ENCODE peak calls at places on chromosomes 6 and 20, in nine cellular contexts. One of them, this sample, is unnamed.

GRCh38 chr20:63693975-63694595 is 2.4 kb upstream of the TNFRSF6B start:
- DNase-seq in upper lobe of left lung: peak; percentile 63
- DNase-seq in SK-N-SH: peak; percentile 30
- DNase-seq in spleen: peak; percentile 64
- DNase-seq in sigmoid colon: peak; percentile 59
- DNase-seq in HepG2: no peak
- DNase-seq in vagina: no peak
- DNase-seq in stomach: no peak
- DNase-seq in Panc1: no peak
- DNase-seq in this sample: no peak

GRCh38 chr6:12366732-12367131 is 76.6 kb downstream of the EDN1 start:
- DNase-seq in Panc1: no peak
- DNase-seq in spleen: no peak
- DNase-seq in vagina: no peak
- DNase-seq in upper lobe of left lung: no peak
- DNase-seq in HepG2: no peak
- DNase-seq in sigmoid colon: no peak
- DNase-seq in stomach: no peak
- DNase-seq in SK-N-SH: no peak
- DNase-seq in this sample: no peak

GRCh38 chr6:104704191-104704590 is 155.5 kb downstream of the HACE1 start:
- DNase-seq in spleen: no peak
- DNase-seq in vagina: no peak
- DNase-seq in Panc1: no peak
- DNase-seq in upper lobe of left lung: no peak
- DNase-seq in HepG2: no peak
- DNase-seq in sigmoid colon: no peak
- DNase-seq in stomach: no peak
- DNase-seq in SK-N-SH: no peak
- DNase-seq in this sample: no peak

GRCh38 chr6:22590423-22590822 is 21.1 kb downstream of the HDGFL1 start:
- DNase-seq in SK-N-SH: peak; percentile 39
- DNase-seq in vagina: no peak
- DNase-seq in stomach: no peak
- DNase-seq in spleen: no peak
- DNase-seq in HepG2: no peak
- DNase-seq in sigmoid colon: no peak
- DNase-seq in Panc1: no peak
- DNase-seq in upper lobe of left lung: no peak
- DNase-seq in this sample: no peak

GRCh38 chr20:33531047-33531877 is 41.4 kb downstream of the CBFA2T2 start:
- DNase-seq in HepG2: peak; percentile 78
- DNase-seq in sigmoid colon: no peak
- DNase-seq in upper lobe of left lung: no peak
- DNase-seq in stomach: no peak
- DNase-seq in Panc1: no peak
- DNase-seq in spleen: no peak
- DNase-seq in SK-N-SH: peak; percentile 47
- DNase-seq in vagina: no peak
- DNase-seq in this sample: no peak

GRCh38 chr6:52385074-52385473 is 23.1 kb downstream of the PAQR8 start:
- DNase-seq in vagina: no peak
- DNase-seq in Panc1: no peak
- DNase-seq in stomach: no peak
- DNase-seq in sigmoid colon: no peak
- DNase-seq in spleen: no peak
- DNase-seq in SK-N-SH: no peak
- DNase-seq in HepG2: no peak
- DNase-seq in upper lobe of left lung: no peak
- DNase-seq in this sample: no peak

GRCh38 chr6:474454-475185 is 83.1 kb downstream of the IRF4 start:
- DNase-seq in spleen: peak; percentile 94
- DNase-seq in sigmoid colon: no peak
- DNase-seq in stomach: peak; percentile 52
- DNase-seq in SK-N-SH: peak; percentile 44
- DNase-seq in HepG2: no peak
- DNase-seq in vagina: no peak
- DNase-seq in Panc1: no peak
- DNase-seq in upper lobe of left lung: peak; percentile 60
- DNase-seq in this sample: no peak

GRCh38 chr6:38973178-38974057 is 75.2 kb upstream of the GLP1R start:
- DNase-seq in HepG2: peak; percentile 72
- DNase-seq in vagina: no peak
- DNase-seq in spleen: no peak
- DNase-seq in SK-N-SH: peak; percentile 64
- DNase-seq in stomach: no peak
- DNase-seq in Panc1: peak; percentile 52
- DNase-seq in upper lobe of left lung: no peak
- DNase-seq in sigmoid colon: no peak
- DNase-seq in this sample: peak; percentile 72

GRCh38 chr6:26022166-26022510 is 59.5 kb downstream of the TRIM38 start:
- DNase-seq in spleen: no peak
- DNase-seq in Panc1: no peak
- DNase-seq in sigmoid colon: peak; percentile 89
- DNase-seq in upper lobe of left lung: no peak
- DNase-seq in vagina: no peak
- DNase-seq in stomach: peak; percentile 60
- DNase-seq in HepG2: no peak
- DNase-seq in SK-N-SH: peak; percentile 45
- DNase-seq in this sample: peak; percentile 71

GRCh38 chr6:26272171-26272631 is 92.8 kb upstream of the BTN3A2 start:
- DNase-seq in stomach: peak; percentile 50
- DNase-seq in HepG2: no peak
- DNase-seq in spleen: peak; percentile 94
- DNase-seq in vagina: no peak
- DNase-seq in Panc1: no peak
- DNase-seq in upper lobe of left lung: peak; percentile 89
- DNase-seq in SK-N-SH: no peak
- DNase-seq in sigmoid colon: peak; percentile 74
- DNase-seq in this sample: no peak

GRCh38 chr6:50661636-50662035 is 51.7 kb upstream of the TFAP2D start:
- DNase-seq in sigmoid colon: no peak
- DNase-seq in HepG2: no peak
- DNase-seq in stomach: no peak
- DNase-seq in Panc1: no peak
- DNase-seq in SK-N-SH: no peak
- DNase-seq in vagina: no peak
- DNase-seq in upper lobe of left lung: no peak
- DNase-seq in spleen: no peak
- DNase-seq in this sample: no peak

GRCh38 chr20:1241456-1241855 is 15.6 kb downstream of the RAD21L1 start:
- DNase-seq in upper lobe of left lung: no peak
- DNase-seq in Panc1: no peak
- DNase-seq in vagina: no peak
- DNase-seq in sigmoid colon: no peak
- DNase-seq in spleen: no peak
- DNase-seq in SK-N-SH: no peak
- DNase-seq in stomach: no peak
- DNase-seq in HepG2: no peak
- DNase-seq in this sample: no peak

GRCh38 chr20:50425076-50425475 is 85.1 kb upstream of the PTPN1 start:
- DNase-seq in spleen: no peak
- DNase-seq in Panc1: no peak
- DNase-seq in SK-N-SH: peak; percentile 42
- DNase-seq in sigmoid colon: no peak
- DNase-seq in upper lobe of left lung: no peak
- DNase-seq in HepG2: peak; percentile 61
- DNase-seq in stomach: no peak
- DNase-seq in vagina: no peak
- DNase-seq in this sample: peak; percentile 42

GRCh38 chr6:31712296-31712695 is 2.9 kb upstream of the LY6G6D start:
- DNase-seq in SK-N-SH: no peak
- DNase-seq in spleen: no peak
- DNase-seq in Panc1: no peak
- DNase-seq in vagina: no peak
- DNase-seq in HepG2: no peak
- DNase-seq in upper lobe of left lung: no peak
- DNase-seq in sigmoid colon: no peak
- DNase-seq in stomach: no peak
- DNase-seq in this sample: no peak

GRCh38 chr6:11600251-11600650 is 62.7 kb downstream of the TMEM170B start:
- DNase-seq in spleen: no peak
- DNase-seq in stomach: no peak
- DNase-seq in HepG2: no peak
- DNase-seq in sigmoid colon: no peak
- DNase-seq in SK-N-SH: no peak
- DNase-seq in vagina: no peak
- DNase-seq in upper lobe of left lung: no peak
- DNase-seq in Panc1: no peak
- DNase-seq in this sample: no peak

GRCh38 chr6:45209762-45210161 is 118.4 kb upstream of the RUNX2 start:
- DNase-seq in sigmoid colon: no peak
- DNase-seq in vagina: no peak
- DNase-seq in stomach: no peak
- DNase-seq in upper lobe of left lung: no peak
- DNase-seq in HepG2: no peak
- DNase-seq in SK-N-SH: no peak
- DNase-seq in Panc1: no peak
- DNase-seq in spleen: no peak
- DNase-seq in this sample: no peak

GRCh38 chr20:44309763-44310663 is 989 bp downstream of the FITM2 start:
- DNase-seq in stomach: no peak
- DNase-seq in upper lobe of left lung: peak; percentile 46
- DNase-seq in SK-N-SH: no peak
- DNase-seq in HepG2: no peak
- DNase-seq in vagina: no peak
- DNase-seq in Panc1: no peak
- DNase-seq in spleen: no peak
- DNase-seq in sigmoid colon: no peak
- DNase-seq in this sample: no peak

GRCh38 chr6:137188855-137189254 is 15.4 kb upstream of the IL22RA2 start:
- DNase-seq in Panc1: no peak
- DNase-seq in HepG2: peak; percentile 23
- DNase-seq in vagina: no peak
- DNase-seq in upper lobe of left lung: no peak
- DNase-seq in spleen: no peak
- DNase-seq in sigmoid colon: no peak
- DNase-seq in SK-N-SH: no peak
- DNase-seq in stomach: no peak
- DNase-seq in this sample: peak; percentile 62
- H3K9me3 ChIP-seq in Panc1: peaks cover 20% of the 10 kb centered on the region
- H3K9me3 ChIP-seq in HepG2: peaks cover 64% of the 10 kb centered on the region
- H3K9me3 ChIP-seq in vagina: peaks cover 10% of the 10 kb centered on the region
- H3K9me3 ChIP-seq in upper lobe of left lung: peaks cover 16% of the 10 kb centered on the region
- H3K9me3 ChIP-seq in spleen: peaks cover 61% of the 10 kb centered on the region
- H3K9me3 ChIP-seq in sigmoid colon: no peaks in the 10 kb centered on the region
- H3K9me3 ChIP-seq in SK-N-SH: peaks cover 5% of the 10 kb centered on the region
- H3K9me3 ChIP-seq in stomach: peaks cover 38% of the 10 kb centered on the region
- H3K9me3 ChIP-seq in this sample: no peaks in the 10 kb centered on the region

DNA sequence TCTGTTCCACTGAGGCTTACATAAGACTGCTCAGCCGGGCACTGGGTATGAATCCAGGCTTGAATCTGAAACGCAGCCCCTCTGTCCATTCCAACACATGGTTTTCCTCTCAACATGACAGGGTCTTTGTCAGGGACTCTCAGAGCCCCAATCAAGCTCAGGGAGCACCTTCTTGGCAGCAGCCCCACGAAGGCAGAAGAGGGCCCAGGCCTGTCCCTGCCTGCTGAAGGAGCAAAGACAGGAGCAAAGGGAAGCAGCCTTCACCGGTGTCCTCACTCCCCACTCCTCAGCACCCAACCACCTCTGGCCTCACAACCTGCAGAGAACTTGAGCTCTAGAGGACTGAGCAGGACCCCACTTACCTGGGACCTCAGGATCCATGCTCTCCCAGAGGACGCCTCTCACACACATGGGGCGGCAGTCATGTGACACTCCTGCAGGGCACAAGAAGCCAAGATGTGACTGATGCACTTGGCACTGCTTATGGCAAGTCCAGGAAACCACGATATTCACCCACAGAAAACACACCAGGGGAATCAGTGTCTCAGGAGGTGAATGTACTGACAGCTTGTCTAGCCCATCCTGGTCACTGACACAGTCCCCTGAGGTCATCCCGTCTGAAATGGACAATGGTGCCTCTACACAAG is 4.3 kb downstream of the SNHG17 start:
- DNase-seq in Panc1: no peak
- DNase-seq in HepG2: no peak
- DNase-seq in vagina: no peak
- DNase-seq in sigmoid colon: no peak
- DNase-seq in upper lobe of left lung: no peak
- DNase-seq in stomach: no peak
- DNase-seq in SK-N-SH: no peak
- DNase-seq in spleen: no peak
- DNase-seq in this sample: no peak
- TF ChIP-seq POLR2AphosphoS5 in Panc1: no peak
- TF ChIP-seq POLR2AphosphoS5 in HepG2: no peak
- TF ChIP-seq POLR2AphosphoS5 in vagina: no peak
- TF ChIP-seq POLR2AphosphoS5 in sigmoid colon: no peak
- TF ChIP-seq POLR2AphosphoS5 in upper lobe of left lung: no peak
- TF ChIP-seq POLR2AphosphoS5 in stomach: no peak
- TF ChIP-seq POLR2AphosphoS5 in SK-N-SH: no peak
- TF ChIP-seq POLR2AphosphoS5 in spleen: no peak
- TF ChIP-seq POLR2AphosphoS5 in this sample: no peak

DNA sequence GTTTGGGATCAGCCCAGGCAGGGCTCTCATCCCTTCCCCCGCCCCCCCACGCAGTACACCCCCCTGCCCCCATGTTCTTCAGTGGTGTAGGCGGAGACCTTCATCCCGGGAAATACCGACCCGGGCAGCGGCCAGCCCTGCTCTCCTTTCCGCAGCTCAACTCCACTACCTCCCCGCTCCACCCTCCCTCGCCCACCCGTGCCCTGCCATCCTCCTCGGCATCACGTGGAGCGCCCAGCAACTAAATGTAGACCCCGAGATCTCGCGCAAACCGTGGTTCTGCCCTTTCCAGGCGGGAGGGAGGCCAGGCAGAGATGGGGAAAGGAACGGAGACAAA is 1932.2 kb upstream of the DEFB115 start:
- DNase-seq in vagina: no peak
- DNase-seq in spleen: no peak
- DNase-seq in stomach: no peak
- DNase-seq in HepG2: no peak
- DNase-seq in upper lobe of left lung: peak; percentile 57
- DNase-seq in sigmoid colon: no peak
- DNase-seq in SK-N-SH: no peak
- DNase-seq in Panc1: no peak
- DNase-seq in this sample: no peak
- H3K9me3 ChIP-seq in vagina: no peaks in the 10 kb centered on the region
- H3K9me3 ChIP-seq in spleen: peaks cover under 1% of the 10 kb centered on the region
- H3K9me3 ChIP-seq in stomach: peaks cover under 1% of the 10 kb centered on the region
- H3K9me3 ChIP-seq in HepG2: peaks cover 37% of the 10 kb centered on the region
- H3K9me3 ChIP-seq in upper lobe of left lung: peaks cover under 1% of the 10 kb centered on the region
- H3K9me3 ChIP-seq in sigmoid colon: no peaks in the 10 kb centered on the region
- H3K9me3 ChIP-seq in SK-N-SH: no peaks in the 10 kb centered on the region
- H3K9me3 ChIP-seq in Panc1: no peaks in the 10 kb centered on the region
- H3K9me3 ChIP-seq in this sample: peaks cover 4% of the 10 kb centered on the region

DNA sequence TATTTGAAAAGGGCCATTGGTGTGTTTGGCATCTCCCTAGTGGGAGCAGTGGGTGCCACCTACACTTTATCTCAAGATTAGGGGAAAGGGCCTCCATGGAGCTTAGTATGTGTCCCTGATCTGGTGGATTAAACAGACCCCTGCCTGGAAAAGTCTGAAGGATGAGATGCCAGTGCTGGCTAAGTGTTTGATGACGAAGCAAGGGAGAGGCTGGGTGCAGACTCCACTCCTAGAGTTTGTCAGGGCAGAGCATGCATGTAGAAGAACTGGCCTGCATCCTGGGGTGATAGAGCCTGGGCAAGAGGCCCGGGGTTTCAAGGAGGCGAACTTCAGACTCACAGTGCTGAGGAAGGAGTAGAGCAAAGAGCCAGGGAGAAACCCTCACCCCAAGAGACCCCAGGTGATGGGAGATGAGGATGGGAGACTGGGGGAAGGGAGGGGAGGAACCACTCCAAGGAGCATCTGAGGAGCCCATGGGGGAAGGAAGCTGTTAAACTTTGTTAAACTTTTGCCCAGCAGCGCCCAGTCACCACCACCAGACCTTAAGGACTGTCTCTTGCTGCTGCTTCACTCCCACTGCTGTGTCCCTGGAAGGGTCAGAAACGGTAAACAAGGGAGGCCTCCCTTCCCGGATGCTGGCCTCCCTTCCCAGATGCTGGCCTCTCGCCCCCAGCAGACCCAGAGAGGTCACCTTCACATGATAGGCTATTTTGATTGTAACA is 61.6 kb downstream of the RPRD1B start:
- DNase-seq in spleen: no peak
- DNase-seq in SK-N-SH: no peak
- DNase-seq in vagina: no peak
- DNase-seq in HepG2: no peak
- DNase-seq in upper lobe of left lung: no peak
- DNase-seq in Panc1: no peak
- DNase-seq in sigmoid colon: no peak
- DNase-seq in stomach: no peak
- DNase-seq in this sample: no peak
- TF ChIP-seq POLR2AphosphoS5 in spleen: peak; percentile 38
- TF ChIP-seq POLR2AphosphoS5 in SK-N-SH: no peak
- TF ChIP-seq POLR2AphosphoS5 in vagina: no peak
- TF ChIP-seq POLR2AphosphoS5 in HepG2: no peak
- TF ChIP-seq POLR2AphosphoS5 in upper lobe of left lung: no peak
- TF ChIP-seq POLR2AphosphoS5 in Panc1: no peak
- TF ChIP-seq POLR2AphosphoS5 in sigmoid colon: no peak
- TF ChIP-seq POLR2AphosphoS5 in stomach: no peak
- TF ChIP-seq POLR2AphosphoS5 in this sample: no peak

This sample was measured in HCT116.